ENCODE peak calls at places on chromosomes 11 and 22, in ten cellular contexts. X is caudate nucleus, V is lung, N is A549, P is colonic mucosa, K is RWPE1, C is breast epithelium, U is coronary artery, H is right lobe of liver, G is left ventricle myocardium inferior. S is an unnamed sample.

GRCh38 chr11:65847746-65848145 is 10.2 kb downstream of the CFL1 start:
- DNase-seq in X (no peak), V (no peak), N (no peak), P (no peak), K (no peak), C (no peak), U (no peak), H (no peak), G (no peak), S (no peak)

GRCh38 chr11:27904358-27905055 is 203.4 kb downstream of the KIF18A start:
- DNase-seq in X (no peak), V (no peak), N (no peak), P (no peak), K (peak; percentile 64), C (no peak), U (no peak), H (no peak), G (no peak), S (no peak)

GRCh38 chr11:95119361-95120060 is 29.9 kb downstream of the ENDOD1 start:
- DNase-seq in X (no peak), V (no peak), N (no peak), P (no peak), K (no peak), C (peak; percentile 92), U (no peak), H (no peak), G (no peak), S (no peak)

GRCh38 chr22:33038131-33038772 is 19.9 kb downstream of the SYN3 start:
- DNase-seq in X (peak; percentile 25), V (no peak), N (no peak), P (no peak), K (no peak), C (peak; percentile 43), U (no peak), H (no peak), G (no peak), S (no peak)

GRCh38 chr22:30865656-30866055 is 102.9 kb downstream of the MORC2 start:
- DNase-seq in X (no peak), V (no peak), N (no peak), P (no peak), K (no peak), C (no peak), U (peak; percentile 64), H (no peak), G (no peak), S (no peak)

GRCh38 chr11:121418625-121419114 is 33.4 kb upstream of the SORL1 start:
- DNase-seq in X (no peak), V (peak; percentile 50), N (no peak), P (peak; percentile 33), K (no peak), C (no peak), U (no peak), H (no peak), G (no peak), S (no peak)

GRCh38 chr22:26404851-26405357 is 24.2 kb upstream of the ASPHD2 start:
- DNase-seq in X (no peak), V (no peak), N (no peak), P (no peak), K (no peak), C (no peak), U (no peak), H (no peak), G (no peak), S (no peak)

GRCh38 chr11:39786281-39786680 is 1673.2 kb downstream of the LRRC4C start:
- DNase-seq in X (no peak), V (no peak), N (no peak), P (no peak), K (no peak), C (no peak), U (no peak), H (no peak), G (no peak), S (no peak)

GRCh38 chr11:96279421-96280290 is 63.3 kb downstream of the MAML2 start:
- DNase-seq in X (no peak), V (no peak), N (no peak), P (peak; percentile 46), K (peak; percentile 57), C (no peak), U (no peak), H (no peak), G (no peak), S (no peak)

GRCh38 chr11:91248199-91248807 is 976.3 kb upstream of the FAT3 start:
- DNase-seq in X (no peak), V (no peak), N (peak; percentile 2), P (peak; percentile 17), K (peak; percentile 12), C (no peak), U (no peak), H (no peak), G (no peak), S (no peak)

GRCh38 chr22:32411388-32411787 is 659 bp downstream of the RTCB start:
- DNase-seq in X (no peak), V (no peak), N (no peak), P (peak; percentile 21), K (peak; percentile 43), C (no peak), U (no peak), H (no peak), G (no peak), S (no peak)

GRCh38 chr11:47986219-47986618 is 5.9 kb downstream of the PTPRJ start:
- DNase-seq in X (no peak), V (no peak), N (no peak), P (no peak), K (no peak), C (no peak), U (no peak), H (no peak), G (no peak), S (no peak)

GRCh38 chr11:47986742-47987141 is 6.4 kb downstream of the PTPRJ start:
- DNase-seq in X (no peak), V (no peak), N (no peak), P (no peak), K (no peak), C (no peak), U (no peak), H (no peak), G (no peak), S (no peak)

GRCh38 chr11:47980907-47981621 is 705 bp downstream of the PTPRJ start:
- DNase-seq in X (peak; percentile 63), V (peak; percentile 42), N (peak; percentile 56), P (peak; percentile 60), K (peak; percentile 43), C (no peak), U (no peak), H (peak; percentile 68), G (peak; percentile 35), S (peak; percentile 58)

GRCh38 chr11:47981667-47982404 is 1.5 kb downstream of the PTPRJ start:
- DNase-seq in X (no peak), V (peak; percentile 35), N (no peak), P (peak; percentile 48), K (no peak), C (no peak), U (no peak), H (peak; percentile 55), G (peak; percentile 31), S (no peak)

GRCh38 chr11:47983464-47984397 is 3.4 kb downstream of the PTPRJ start:
- DNase-seq in X (no peak), V (no peak), N (no peak), P (no peak), K (no peak), C (no peak), U (no peak), H (no peak), G (no peak), S (no peak)
- H3K27ac ChIP-seq in X (no peak overlapping the region), V (no peak overlapping the region), N (peak overlapping the region; percentile 94), P (peak overlapping the region; percentile 12), K (no peak overlapping the region), C (no peak overlapping the region), U (peak overlapping the region; percentile 22), H (peak overlapping the region; percentile 93), G (no peak overlapping the region), S (no peak overlapping the region)

DNA sequence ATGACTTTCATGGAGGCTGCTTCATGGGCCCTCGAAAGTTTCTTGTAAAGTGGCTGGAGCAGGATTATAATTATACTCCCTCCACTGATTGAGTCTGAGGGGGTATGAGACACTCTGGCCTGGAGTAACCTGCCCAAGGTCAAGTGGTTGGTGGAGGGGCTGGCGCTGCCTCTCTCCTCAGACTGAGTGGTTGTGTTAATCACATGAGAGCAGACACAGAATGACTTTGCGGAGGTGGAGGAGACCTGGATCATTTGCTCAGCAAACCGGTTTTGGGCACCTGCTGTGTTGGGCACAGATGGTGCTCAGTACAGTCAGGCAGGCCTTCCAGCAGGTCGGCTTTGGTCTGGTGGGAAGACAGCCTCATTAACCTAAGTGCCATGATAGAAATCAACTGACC is 11.8 kb downstream of the BCR start:
- DNase-seq in X (no peak), V (peak; percentile 78), N (no peak), P (no peak), K (no peak), C (no peak), U (no peak), H (no peak), G (no peak), S (no peak)
- H3K27ac ChIP-seq in X (no peak overlapping the region), V (no peak overlapping the region), N (no peak overlapping the region), P (no peak overlapping the region), K (peak overlapping the region; percentile 73), C (no peak overlapping the region), U (no peak overlapping the region), H (no peak overlapping the region), G (peak overlapping the region; percentile 41), S (no peak overlapping the region)

GRCh38 chr11:126205359-126205758 is 6.1 kb downstream of the RPUSD4 start:
- DNase-seq in X (no peak), V (no peak), N (no peak), P (no peak), K (no peak), C (no peak), U (no peak), H (no peak), G (no peak), S (no peak)

GRCh38 chr11:126212089-126212660 is 593 bp downstream of the FAM118B start:
- DNase-seq in X (no peak), V (no peak), N (no peak), P (no peak), K (no peak), C (no peak), U (no peak), H (no peak), G (no peak), S (no peak)

GRCh38 chr11:126214446-126215240 is 3.1 kb downstream of the FAM118B start:
- DNase-seq in X (no peak), V (no peak), N (no peak), P (peak; percentile 78), K (no peak), C (no peak), U (no peak), H (no peak), G (no peak), S (no peak)

GRCh38 chr11:126211236-126212088 is at the start of the genes FAM118B and RPUSD4:
- DNase-seq in X (peak; percentile 99), V (peak; percentile 99), N (peak; percentile 95), P (peak; percentile 99), K (peak; percentile 99), C (peak; percentile 98), U (peak; percentile 98), H (peak; percentile 98), G (peak; percentile 99), S (peak; percentile 97)

GRCh38 chr11:126210871-126211235 is 597 bp downstream of the RPUSD4 start:
- DNase-seq in X (no peak), V (no peak), N (no peak), P (no peak), K (peak; percentile 8), C (no peak), U (no peak), H (no peak), G (no peak), S (no peak)
- H3K27ac ChIP-seq in X (no peak overlapping the region), V (peak overlapping the region; percentile 76), N (peak overlapping the region; percentile 87), P (no peak overlapping the region), K (peak overlapping the region; percentile 67), C (peak overlapping the region; percentile 16), U (no peak overlapping the region), H (no peak overlapping the region), G (peak overlapping the region; percentile 83), S (peak overlapping the region; percentile 67)

GRCh38 chr11:119371778-119372182 is 9.7 kb downstream of the USP2 start:
- DNase-seq in X (peak; percentile 57), V (no peak), N (no peak), P (no peak), K (no peak), C (no peak), U (no peak), H (peak; percentile 42), G (no peak), S (no peak)
- H3K27ac ChIP-seq in X (peak overlapping the region; percentile 98), V (peak overlapping the region; percentile 86), N (no peak overlapping the region), P (no peak overlapping the region), K (peak overlapping the region; percentile 100), C (no peak overlapping the region), U (no peak overlapping the region), H (peak overlapping the region; percentile 96), G (peak overlapping the region; percentile 95), S (peak overlapping the region; percentile 100)

S was measured in substantia nigra.